ENCODE peak calls at places on chromosome 20, in five cellular contexts. S, A, R, Z and Y are unnamed samples.

GRCh38 chr20:36712775-36713174 is 33.1 kb downstream of the NDRG3 start:
- DNase-seq in S (no peak), A (no peak), R (no peak), Z (no peak), Y (no peak)

GRCh38 chr20:54669054-54669390 is 193.6 kb downstream of the DOK5 start:
- DNase-seq in S (no peak), A (no peak), R (no peak), Z (no peak), Y (no peak)

GRCh38 chr20:31572701-31573554 is 32.2 kb upstream of the ID1 start:
- DNase-seq in S (peak), A (peak), R (peak), Z (peak), Y (peak)

GRCh38 chr20:4170621-4171537 is 155.5 kb upstream of the RNF24 start:
- DNase-seq in S (no peak), A (no peak), R (peak), Z (peak), Y (no peak)

GRCh38 chr20:56687061-56687460 is 58.0 kb downstream of the TFAP2C start:
- DNase-seq in S (no peak), A (no peak), R (no peak), Z (no peak), Y (no peak)

GRCh38 chr20:10761232-10761631 is 87.4 kb upstream of the JAG1 start:
- DNase-seq in S (no peak), A (no peak), R (no peak), Z (no peak), Y (no peak)

GRCh38 chr20:32004963-32005362 is 5.3 kb upstream of the CCM2L start:
- DNase-seq in S (no peak), A (no peak), R (no peak), Z (no peak), Y (no peak)

GRCh38 chr20:57259179-57260021 is 7.0 kb downstream of the BMP7 start:
- DNase-seq in S (no peak), A (no peak), R (no peak), Z (no peak), Y (no peak)

GRCh38 chr20:34472246-34472925 is 43.8 kb upstream of the DYNLRB1 start:
- DNase-seq in S (no peak), A (no peak), R (no peak), Z (no peak), Y (no peak)

GRCh38 chr20:14342910-14343309 is 5.5 kb upstream of the FLRT3 start:
- DNase-seq in S (no peak), A (no peak), R (no peak), Z (no peak), Y (no peak)

GRCh38 chr20:57513199-57513598 is 11.7 kb downstream of the CTCFL start:
- DNase-seq in S (no peak), A (no peak), R (no peak), Z (no peak), Y (no peak)

DNA sequence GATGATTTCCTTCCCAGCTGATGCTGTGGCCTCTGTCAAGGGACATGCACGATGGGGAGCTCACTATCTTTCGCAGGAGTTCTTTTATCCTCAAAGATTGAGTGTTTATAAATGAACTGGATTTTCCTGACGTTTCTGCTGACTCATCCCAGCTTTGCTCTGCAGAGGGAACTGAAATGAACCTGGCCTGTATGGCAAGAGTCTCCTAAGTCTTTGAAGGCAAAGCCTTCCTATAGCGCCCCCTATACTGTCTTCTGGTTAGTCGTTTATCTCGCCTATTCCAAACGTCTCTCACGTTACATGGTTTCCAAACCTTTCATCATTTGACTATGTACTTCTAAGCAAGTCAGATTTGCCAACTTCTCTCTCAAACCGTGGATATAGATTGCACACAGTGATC is 565.3 kb downstream of the KIF16B start:
- DNase-seq in S (no peak), A (no peak), R (no peak), Z (no peak), Y (no peak)
- TF ChIP-seq CTCF in S (no peak), A (no peak), R (no peak), Z (no peak), Y (no peak)

GRCh38 chr20:2890743-2891142 is 17.5 kb downstream of the PTPRA start:
- DNase-seq in S (no peak), A (no peak), R (no peak), Z (no peak), Y (no peak)

GRCh38 chr20:2889209-2889608 is 15.9 kb downstream of the PTPRA start:
- DNase-seq in S (no peak), A (no peak), R (no peak), Z (no peak), Y (no peak)

GRCh38 chr20:2889797-2890196 is 16.5 kb downstream of the PTPRA start:
- DNase-seq in S (no peak), A (no peak), R (no peak), Z (no peak), Y (no peak)

GRCh38 chr20:2891343-2891742 is 18.1 kb downstream of the PTPRA start:
- DNase-seq in S (no peak), A (no peak), R (no peak), Z (no peak), Y (no peak)

GRCh38 chr20:2887715-2888114 is 14.4 kb downstream of the PTPRA start:
- DNase-seq in S (no peak), A (no peak), R (no peak), Z (no peak), Y (no peak)
- TF ChIP-seq POLR2A in S (no peak), A (no peak), R (no peak), Z (no peak), Y (no peak)

GRCh38 chr20:6558361-6558760 is 209.1 kb upstream of the BMP2 start:
- DNase-seq in S (no peak), A (no peak), R (no peak), Z (no peak), Y (no peak)
- TF ChIP-seq CTCF in S (no peak), A (no peak), R (no peak), Z (no peak), Y (no peak)

DNA sequence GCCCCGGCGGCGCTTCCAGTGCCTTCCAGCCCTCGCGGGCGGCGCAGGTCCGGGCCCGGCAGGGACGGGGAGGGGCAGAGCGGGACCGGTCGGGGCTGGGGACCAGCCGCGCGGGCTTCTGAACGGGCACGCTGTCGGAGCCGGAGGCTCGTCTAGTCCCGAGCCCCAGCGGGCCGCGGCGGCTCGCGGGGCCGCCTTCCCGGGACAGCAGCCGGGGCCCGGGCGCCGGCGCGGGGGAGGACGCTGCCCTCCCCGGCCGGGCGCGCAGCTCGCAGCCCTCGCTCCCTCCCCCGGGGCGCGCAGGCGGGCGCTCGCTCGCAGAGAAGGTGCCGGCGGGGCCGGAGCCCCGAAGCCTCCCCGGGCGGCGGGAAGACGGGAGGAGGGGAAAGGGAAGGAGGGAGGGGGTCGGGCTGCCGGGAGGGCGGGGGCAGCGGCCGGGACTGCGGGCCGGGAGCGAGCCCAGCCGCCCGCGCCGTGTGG is 696 bp upstream of the SIRPA start:
- DNase-seq in S (peak), A (peak), R (peak), Z (peak), Y (peak)
- TF ChIP-seq POLR2A in S (no peak), A (no peak), R (no peak), Z (no peak), Y (no peak)

DNA sequence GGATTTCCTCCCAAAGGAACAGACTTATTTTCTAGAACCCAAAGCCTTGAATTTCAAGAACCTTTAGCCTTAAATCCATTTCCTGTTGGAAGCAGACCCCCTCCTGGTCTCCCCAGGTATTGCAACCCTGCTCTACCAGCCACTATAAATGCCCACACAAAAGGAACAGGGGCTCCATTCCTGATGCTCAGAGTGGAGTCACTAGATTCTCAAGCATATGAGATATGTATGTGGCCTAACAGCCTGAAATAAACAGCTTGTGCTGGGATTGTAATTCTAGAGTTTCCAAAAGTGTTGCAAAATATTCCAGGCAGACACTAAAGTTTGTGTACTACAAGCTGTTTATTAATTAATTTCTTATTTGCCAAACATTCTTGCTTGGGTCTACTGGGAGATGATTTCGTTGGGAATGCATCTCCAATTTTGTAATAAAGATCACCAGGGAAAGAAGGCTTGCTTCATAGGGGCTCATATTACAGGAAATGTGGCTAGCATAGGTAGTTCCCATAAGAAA is 44.8 kb downstream of the RIPOR3 start:
- DNase-seq in S (no peak), A (no peak), R (no peak), Z (no peak), Y (no peak)
- TF ChIP-seq CTCF in S (no peak), A (peak), R (no peak), Z (no peak), Y (no peak)

GRCh38 chr20:23631226-23631822 is 6.4 kb downstream of the CST3 start:
- DNase-seq in S (no peak), A (no peak), R (no peak), Z (no peak), Y (no peak)
- TF ChIP-seq POLR2A in S (no peak), A (no peak), R (no peak), Z (no peak), Y (no peak)

GRCh38 chr20:46406200-46406985 is at the start of gene ELMO2:
- DNase-seq in S (peak), A (peak), R (peak), Z (peak), Y (peak)
- TF ChIP-seq CTCF in S (peak), A (no peak), R (no peak), Z (peak), Y (peak)

DNA sequence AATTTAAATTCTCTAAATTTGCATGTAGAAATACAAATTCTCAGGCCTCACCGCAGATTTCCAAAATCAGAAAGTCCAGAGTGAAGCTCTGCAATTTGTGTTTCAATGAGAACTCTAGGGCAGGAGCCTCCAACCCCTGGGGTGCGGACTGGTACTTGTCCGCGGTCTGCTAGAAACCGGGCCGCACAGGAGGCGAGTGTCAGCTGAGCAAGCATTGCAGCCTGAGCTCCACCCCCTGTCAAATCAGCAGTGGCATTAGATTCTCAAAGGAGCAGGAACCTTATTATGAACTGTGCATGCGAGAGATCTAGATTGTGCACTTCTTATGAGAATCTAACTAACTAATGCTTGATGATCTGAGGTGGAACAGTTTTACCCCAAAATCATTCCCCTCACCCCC is 203.0 kb upstream of the PCSK2 start:
- DNase-seq in S (no peak), A (no peak), R (no peak), Z (no peak), Y (no peak)
- TF ChIP-seq POLR2A in S (no peak), A (no peak), R (no peak), Z (no peak), Y (no peak)